ENCODE peak calls at places on chromosomes 7 and 10, in five cellular contexts. E is heart left ventricle, Y is AG04450, V is hepatocyte, Q is A549. O is an unnamed sample. For H3K9me3, the result is how much of the 10 kb centered on the place peaks cover.

GRCh38 chr10:64477791-64478190 is 956.6 kb downstream of the REEP3 start:
- DNase-seq in E (no peak), Y (no peak), V (no peak), Q (no peak), O (no peak)

GRCh38 chr7:147547252-147547897 is 1043.2 kb upstream of the C7orf33 start:
- DNase-seq in E (no peak), Y (no peak), V (peak), Q (peak), O (peak)

GRCh38 chr7:23410446-23411183 is 59.7 kb downstream of the IGF2BP3 start:
- DNase-seq in E (no peak), Y (no peak), V (no peak), Q (no peak), O (no peak)

GRCh38 chr7:158949359-158949758 is 93.0 kb downstream of the DYNC2I1 start:
- DNase-seq in E (no peak), Y (no peak), V (no peak), Q (no peak), O (no peak)

GRCh38 chr10:131819241-131820072 is 81.4 kb upstream of the PPP2R2D start:
- DNase-seq in E (no peak), Y (no peak), V (no peak), Q (no peak), O (peak)

GRCh38 chr10:101308051-101308450 is 45.9 kb upstream of the BTRC start:
- DNase-seq in E (no peak), Y (no peak), V (no peak), Q (no peak), O (no peak)

GRCh38 chr7:99829520-99830160 is 1.8 kb downstream of the CYP3A43 start:
- DNase-seq in E (no peak), Y (no peak), V (peak), Q (no peak), O (no peak)

GRCh38 chr7:36746347-36746746 is 22.1 kb upstream of the AOAH start:
- DNase-seq in E (no peak), Y (no peak), V (peak), Q (peak), O (no peak)

GRCh38 chr7:46076527-46076926 is 155.5 kb upstream of the IGFBP3 start:
- DNase-seq in E (no peak), Y (no peak), V (no peak), Q (no peak), O (no peak)

GRCh38 chr10:25933653-25934608 is at the start of gene MYO3A:
- DNase-seq in E (no peak), Y (no peak), V (peak), Q (no peak), O (peak)

GRCh38 chr7:103348452-103348851 is 1.0 kb downstream of the PSMC2 start:
- DNase-seq in E (no peak), Y (no peak), V (no peak), Q (no peak), O (no peak)

GRCh38 chr10:43773736-43774135 is 125.1 kb upstream of the ZNF32 start:
- DNase-seq in E (no peak), Y (no peak), V (no peak), Q (no peak), O (no peak)

GRCh38 chr7:132773527-132773956 is 197.3 kb upstream of the PLXNA4 start:
- DNase-seq in E (no peak), Y (peak), V (no peak), Q (no peak), O (no peak)

GRCh38 chr10:33355267-33355666 is 20.8 kb upstream of the NRP1 start:
- DNase-seq in E (no peak), Y (no peak), V (no peak), Q (no peak), O (no peak)

GRCh38 chr10:7773845-7774801 is 13.7 kb downstream of the KIN start:
- DNase-seq in E (peak), Y (no peak), V (no peak), Q (no peak), O (no peak)

GRCh38 chr10:99526861-99527504 is 5.8 kb upstream of the NKX2-3 start:
- DNase-seq in E (no peak), Y (no peak), V (no peak), Q (no peak), O (no peak)
- H3K27ac ChIP-seq in E (no peak), Y (no peak), V (no peak), Q (no peak), O (no peak)

GRCh38 chr7:9978111-9979064 is 995.3 kb upstream of the PHF14 start:
- DNase-seq in E (no peak), Y (no peak), V (no peak), Q (no peak), O (no peak)

GRCh38 chr7:9981950-9982349 is 991.7 kb upstream of the PHF14 start:
- DNase-seq in E (no peak), Y (no peak), V (no peak), Q (no peak), O (no peak)

DNA sequence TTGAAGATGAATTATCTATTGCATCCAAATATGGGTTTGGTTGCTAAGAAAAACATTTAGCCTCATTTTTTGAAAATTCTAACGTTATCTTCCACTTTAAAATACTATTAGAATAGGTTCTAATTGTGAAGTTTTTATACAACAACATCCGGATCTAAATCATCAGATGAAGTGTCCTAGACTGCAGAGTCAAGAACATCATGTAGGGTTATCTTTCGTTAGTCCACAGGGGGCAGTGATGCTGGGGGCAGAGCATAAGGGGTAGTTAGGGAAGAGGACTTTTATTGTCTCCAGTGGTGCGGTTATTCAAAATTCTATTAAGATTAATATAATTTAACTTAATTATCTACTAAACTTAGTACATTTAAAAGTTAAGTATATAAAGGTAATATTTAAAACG is 990.6 kb upstream of the PHF14 start:
- DNase-seq in E (no peak), Y (no peak), V (no peak), Q (no peak), O (no peak)
- TF ChIP-seq CTCF in E (no peak), Y (no peak), V (no peak), Q (no peak), O (no peak)

GRCh38 chr7:87331687-87332256 is 13.7 kb upstream of the CROT start:
- DNase-seq in E (no peak), Y (no peak), V (no peak), Q (no peak), O (no peak)
- H3K9me3 ChIP-seq in E (under half), Y (under half), V (under half), Q (under half), O (under half)

GRCh38 chr7:50207682-50208255 is 96.7 kb upstream of the IKZF1 start:
- DNase-seq in E (no peak), Y (no peak), V (no peak), Q (no peak), O (no peak)
- H3K27ac ChIP-seq in E (no peak), Y (no peak), V (no peak), Q (no peak), O (no peak)

GRCh38 chr7:151430391-151431205 is 9.3 kb downstream of the CRYGN start:
- DNase-seq in E (no peak), Y (no peak), V (no peak), Q (no peak), O (no peak)

GRCh38 chr7:151429232-151429554 is 10.7 kb downstream of the CRYGN start:
- DNase-seq in E (no peak), Y (no peak), V (no peak), Q (no peak), O (no peak)

GRCh38 chr7:151428393-151429231 is 11.3 kb downstream of the CRYGN start:
- DNase-seq in E (no peak), Y (no peak), V (peak), Q (no peak), O (peak)

GRCh38 chr7:151431281-151431767 is 8.6 kb downstream of the CRYGN start:
- DNase-seq in E (no peak), Y (no peak), V (no peak), Q (no peak), O (no peak)

GRCh38 chr7:151429555-151430331 is 10.2 kb downstream of the CRYGN start:
- DNase-seq in E (no peak), Y (no peak), V (no peak), Q (no peak), O (no peak)
- TF ChIP-seq CTCF in E (no peak), Y (no peak), V (no peak), Q (no peak), O (no peak)

GRCh38 chr7:69403169-69403568 is 195.1 kb upstream of the AUTS2 start:
- DNase-seq in E (no peak), Y (no peak), V (no peak), Q (peak), O (peak)
- H3K9me3 ChIP-seq in E (under half), Y (under half), V (under half), Q (under half), O (under half)